ENCODE peak calls at places on chromosome 4, in five cellular contexts. M is lung; I is coronary artery; Q is IMR-90; J is CD8-positive, alpha-beta T cell. O is an unnamed sample.

GRCh38 chr4:111937368-111937767 is 207.9 kb upstream of the FAM241A start:
- DNase-seq in M (no peak), I (no peak), Q (peak), J (no peak), O (peak)

GRCh38 chr4:143240920-143241319 is 56.2 kb downstream of the USP38 start:
- DNase-seq in M (no peak), I (no peak), Q (peak), J (no peak), O (no peak)

GRCh38 chr4:139020384-139020783 is 4.8 kb downstream of the NOCT start:
- DNase-seq in M (no peak), I (no peak), Q (no peak), J (no peak), O (no peak)

GRCh38 chr4:185817403-185817818 is 5.4 kb upstream of the SORBS2 start:
- DNase-seq in M (peak), I (no peak), Q (no peak), J (no peak), O (no peak)

GRCh38 chr4:70559924-70560323 is 32.1 kb upstream of the AMBN start:
- DNase-seq in M (no peak), I (no peak), Q (no peak), J (no peak), O (no peak)

GRCh38 chr4:83876047-83876446 is 340.1 kb downstream of the GPAT3 start:
- DNase-seq in M (no peak), I (no peak), Q (peak), J (no peak), O (no peak)

GRCh38 chr4:37540486-37540885 is 145.7 kb downstream of the RELL1 start:
- DNase-seq in M (no peak), I (no peak), Q (no peak), J (no peak), O (no peak)

GRCh38 chr4:152500308-152500707 is 35.6 kb downstream of the FBXW7 start:
- DNase-seq in M (no peak), I (no peak), Q (no peak), J (no peak), O (no peak)

DNA sequence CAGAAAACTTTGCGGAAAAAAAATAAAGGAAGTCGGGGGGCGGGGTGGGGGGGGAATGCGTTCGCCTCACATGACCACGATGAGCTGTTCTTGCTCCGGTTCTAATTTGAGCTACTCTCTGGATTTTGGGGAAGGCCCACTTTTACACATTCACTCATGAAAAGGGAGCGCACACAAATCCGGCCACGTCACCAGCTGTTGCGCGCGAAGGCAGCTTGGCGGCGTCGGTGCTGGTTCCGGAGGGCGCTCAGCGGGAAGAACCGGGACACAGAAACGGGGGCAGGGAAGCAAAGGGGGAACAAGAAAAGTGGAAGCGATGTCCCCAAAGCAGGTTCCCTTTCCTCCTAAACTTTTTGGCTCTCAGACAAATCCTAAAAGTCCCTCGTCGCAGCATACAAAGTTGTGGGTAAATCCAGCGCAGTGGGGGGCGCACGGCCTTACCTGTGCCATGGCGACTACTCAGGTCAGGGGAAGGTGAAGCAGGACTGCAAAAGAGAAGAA is 590 bp downstream of the ANXA5 start:
- DNase-seq in M (peak), I (peak), Q (peak), J (peak), O (peak)
- TF ChIP-seq CTCF in M (no peak), I (no peak), Q (peak), J (no peak), O (peak)

GRCh38 chr4:171813195-171813955 is at the start of gene GALNTL6:
- DNase-seq in M (no peak), I (no peak), Q (no peak), J (no peak), O (no peak)
- H3K27ac ChIP-seq in M (no peak), I (no peak), Q (no peak), J (no peak), O (no peak)

GRCh38 chr4:96912731-96913130 is 1072.8 kb downstream of the PDHA2 start:
- DNase-seq in M (no peak), I (no peak), Q (no peak), J (no peak), O (no peak)

GRCh38 chr4:96916731-96917130 is 1076.8 kb downstream of the PDHA2 start:
- DNase-seq in M (no peak), I (no peak), Q (no peak), J (no peak), O (no peak)

DNA sequence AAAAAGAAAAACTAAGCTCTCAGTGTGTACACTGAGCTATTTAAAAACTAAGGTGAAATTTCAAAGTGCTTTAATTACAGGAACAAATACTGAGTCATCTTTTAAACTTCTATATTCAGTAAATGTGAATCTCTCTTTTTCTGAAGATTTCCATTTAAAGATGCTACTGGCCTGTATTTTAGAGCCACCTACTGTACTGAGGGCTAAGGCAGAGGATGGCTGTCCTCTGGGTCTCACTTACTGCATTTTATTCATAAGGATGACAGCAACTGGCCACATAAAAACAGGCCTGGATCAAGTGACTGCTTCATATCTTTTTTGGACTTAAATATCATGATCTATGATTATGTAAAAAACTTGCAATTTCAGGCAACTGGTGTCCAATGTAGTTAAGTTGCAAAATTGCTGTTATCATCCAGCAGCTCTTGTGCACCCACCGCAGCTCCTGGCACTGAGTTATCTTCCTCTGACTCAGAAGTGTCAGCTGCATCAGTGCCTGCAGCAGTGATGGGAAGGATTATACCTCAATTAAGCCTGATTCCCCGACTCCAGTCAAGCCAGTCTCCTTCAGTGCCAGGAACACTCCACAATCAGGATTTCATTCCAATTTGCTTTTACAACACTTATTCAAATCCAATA is 1073.7 kb downstream of the PDHA2 start:
- DNase-seq in M (no peak), I (no peak), Q (no peak), J (no peak), O (no peak)
- TF ChIP-seq CTCF in M (no peak), I (no peak), Q (no peak), J (no peak), O (no peak)

GRCh38 chr4:174517502-174517901 is 4.8 kb downstream of the HPGD start:
- DNase-seq in M (no peak), I (no peak), Q (no peak), J (no peak), O (no peak)
- H3K27ac ChIP-seq in M (no peak), I (no peak), Q (no peak), J (no peak), O (no peak)

GRCh38 chr4:90641856-90642599 is 514.8 kb downstream of the CCSER1 start:
- DNase-seq in M (no peak), I (no peak), Q (no peak), J (no peak), O (peak)
- TF ChIP-seq CTCF in M (no peak), I (no peak), Q (no peak), J (no peak), O (peak)

GRCh38 chr4:176841730-176842129 is 49.0 kb upstream of the VEGFC start:
- DNase-seq in M (no peak), I (no peak), Q (peak), J (no peak), O (peak)
- H3K27ac ChIP-seq in M (no peak), I (no peak), Q (no peak), J (no peak), O (no peak)

GRCh38 chr4:10619855-10620254 is 64.7 kb downstream of the CLNK start:
- DNase-seq in M (no peak), I (no peak), Q (no peak), J (no peak), O (no peak)

GRCh38 chr4:10620935-10621488 is 63.6 kb downstream of the CLNK start:
- DNase-seq in M (no peak), I (no peak), Q (no peak), J (no peak), O (no peak)

GRCh38 chr4:10623241-10623640 is 61.3 kb downstream of the CLNK start:
- DNase-seq in M (no peak), I (no peak), Q (peak), J (no peak), O (no peak)

GRCh38 chr4:10622728-10623127 is 61.8 kb downstream of the CLNK start:
- DNase-seq in M (no peak), I (no peak), Q (no peak), J (no peak), O (no peak)

DNA sequence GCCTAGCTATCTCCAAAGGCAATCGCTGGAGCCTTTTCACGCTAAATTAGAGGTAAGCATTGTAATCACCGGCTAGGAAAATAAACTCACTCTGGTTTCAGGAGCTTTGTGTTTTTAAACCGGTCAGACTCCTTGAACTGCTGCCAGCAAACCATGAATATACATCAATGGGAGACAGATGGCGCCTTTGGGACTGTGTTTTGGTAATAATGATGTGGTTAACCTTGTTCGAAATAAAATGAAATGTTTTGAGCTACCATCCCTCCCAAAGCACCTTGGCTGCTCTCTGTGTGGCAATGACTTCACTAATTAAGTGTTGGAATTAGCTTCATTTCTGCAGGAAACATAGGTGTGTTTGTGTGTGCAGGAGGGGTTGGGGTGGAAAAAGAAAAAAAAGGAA is 65.3 kb downstream of the CLNK start:
- DNase-seq in M (no peak), I (no peak), Q (peak), J (no peak), O (peak)
- TF ChIP-seq CTCF in M (no peak), I (no peak), Q (no peak), J (no peak), O (no peak)

GRCh38 chr4:15929555-15929954 is 9.0 kb downstream of the FGFBP1 start:
- DNase-seq in M (no peak), I (no peak), Q (no peak), J (no peak), O (no peak)

GRCh38 chr4:15931451-15932210 is 6.9 kb downstream of the FGFBP1 start:
- DNase-seq in M (no peak), I (no peak), Q (no peak), J (no peak), O (no peak)

GRCh38 chr4:15928883-15929282 is 9.7 kb downstream of the FGFBP1 start:
- DNase-seq in M (no peak), I (no peak), Q (no peak), J (no peak), O (no peak)

GRCh38 chr4:15926486-15926885 is 12.1 kb downstream of the FGFBP1 start:
- DNase-seq in M (no peak), I (no peak), Q (peak), J (no peak), O (no peak)

DNA sequence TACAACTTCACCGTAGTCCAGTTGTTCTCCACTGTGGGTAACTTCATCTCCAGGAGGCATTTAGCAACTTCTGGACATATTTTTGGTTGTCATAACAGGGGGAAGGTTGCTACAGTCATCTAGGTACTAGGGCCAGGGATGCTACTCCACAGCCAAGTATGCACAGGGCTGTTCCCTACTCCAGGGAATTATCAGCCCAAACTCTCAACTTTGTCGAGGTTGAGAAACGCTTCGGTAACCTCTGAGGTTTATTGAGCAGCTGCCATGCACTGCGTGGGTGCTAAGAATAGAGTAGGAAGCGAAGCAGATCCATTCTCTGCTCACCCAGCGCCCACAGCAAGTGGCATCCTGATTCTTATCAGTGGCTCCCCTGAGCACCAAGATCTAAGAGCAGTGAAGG is 8.2 kb downstream of the FGFBP1 start:
- DNase-seq in M (no peak), I (no peak), Q (no peak), J (no peak), O (no peak)
- H3K27ac ChIP-seq in M (no peak), I (no peak), Q (no peak), J (no peak), O (peak)

O was measured in RWPE1.